ENCODE peak calls at places on chromosomes 13 and 19, in nine cellular contexts. S is stimulated activated CD8-positive, alpha-beta memory T cell treated with anti-CD3 and anti-CD28 coated beads, Interleukin-12 subunit alpha, Interleukin-12 subunit beta, amount 100 ng/mL, for 1 hour; B is adrenal gland; L is skeletal muscle cell; Q is NCI-H1092; J is cardiac fibroblast; I is amygdala; N is NAMALWA; A is spleen. W is an unnamed sample.

GRCh38 chr19:3314962-3315675 is 51.3 kb upstream of the NFIC start:
- DNase-seq in L (no peak), S (no peak), J (no peak), Q (no peak), N (no peak), I (no peak), A (no peak), B (no peak), W (no peak)

GRCh38 chr13:35789335-35790166 is 313.1 kb upstream of the MAB21L1 start:
- DNase-seq in Q (no peak), I (no peak), N (peak; percentile 53), L (no peak), S (no peak), A (no peak), J (peak; percentile 63), B (no peak), W (peak; percentile 79)

GRCh38 chr19:4557971-4558941 is 1.2 kb downstream of the SEMA6B start:
- DNase-seq in N (no peak), S (no peak), L (no peak), B (peak; percentile 51), A (peak; percentile 85), I (no peak), J (peak; percentile 39), Q (no peak), W (no peak)

GRCh38 chr13:109655206-109655600 is 131.2 kb downstream of the IRS2 start:
- DNase-seq in L (peak; percentile 62), N (no peak), Q (no peak), S (no peak), J (peak; percentile 85), I (no peak), A (no peak), B (no peak), W (no peak)

GRCh38 chr13:80881495-80882482 is 540.9 kb upstream of the SPRY2 start:
- DNase-seq in S (no peak), N (no peak), L (peak; percentile 64), B (no peak), I (no peak), A (no peak), J (peak; percentile 15), Q (peak; percentile 6), W (peak; percentile 26)

GRCh38 chr13:39039033-39039432 is 777 bp downstream of the NHLRC3 start:
- DNase-seq in Q (no peak), S (no peak), L (no peak), I (no peak), J (no peak), A (no peak), B (no peak), N (no peak), W (peak; percentile 2)

GRCh38 chr13:113187905-113188595 is 20.4 kb downstream of the PCID2 start:
- DNase-seq in A (no peak), L (no peak), B (no peak), Q (no peak), I (no peak), N (no peak), J (no peak), S (no peak), W (peak; percentile 95)

GRCh38 chr13:36115306-36115705 is 15.9 kb downstream of the DCLK1 start:
- DNase-seq in S (no peak), A (no peak), L (no peak), J (no peak), B (no peak), Q (no peak), N (no peak), I (no peak), W (no peak)

GRCh38 chr19:632228-633067 is 889 bp downstream of the POLRMT start:
- DNase-seq in I (no peak), Q (no peak), J (peak; percentile 67), A (no peak), S (no peak), B (peak; percentile 76), L (peak; percentile 24), N (peak; percentile 71), W (peak; percentile 76)

GRCh38 chr13:82356667-82357066 is 1525.6 kb downstream of the SLITRK1 start:
- DNase-seq in S (no peak), L (no peak), J (peak; percentile 18), B (no peak), I (no peak), Q (no peak), N (no peak), A (no peak), W (peak; percentile 39)

GRCh38 chr19:14433454-14434156 is 499 bp downstream of the PKN1 start:
- DNase-seq in J (no peak), S (no peak), I (no peak), L (no peak), A (peak; percentile 86), B (no peak), Q (peak; percentile 39), N (peak; percentile 59), W (no peak)

GRCh38 chr19:6481541-6482342 is at the start of gene DENND1C:
- DNase-seq in Q (no peak), L (no peak), A (peak; percentile 95), S (peak; percentile 54), N (peak; percentile 68), J (no peak), I (peak; percentile 4), B (peak; percentile 69), W (peak; percentile 32)

GRCh38 chr19:3576696-3577443 is 4.1 kb downstream of the HMG20B start:
- DNase-seq in S (no peak), Q (no peak), N (no peak), B (peak; percentile 72), I (peak; percentile 34), L (peak; percentile 35), J (peak; percentile 79), A (no peak), W (peak; percentile 69)

GRCh38 chr19:42316223-42317211 is 3.4 kb downstream of the TMEM145 start:
- DNase-seq in L (no peak), A (peak; percentile 86), N (no peak), B (no peak), J (no peak), I (peak; percentile 18), Q (no peak), S (no peak), W (peak; percentile 42)

GRCh38 chr13:24215732-24216131 is 55.2 kb downstream of the SPATA13 start:
- DNase-seq in L (peak; percentile 45), S (no peak), I (no peak), A (no peak), Q (no peak), J (peak; percentile 77), B (peak; percentile 78), N (no peak), W (peak; percentile 63)

GRCh38 chr13:111282997-111283396 is 37.4 kb upstream of the TEX29 start:
- DNase-seq in S (no peak), I (no peak), B (no peak), J (no peak), A (no peak), N (no peak), L (no peak), Q (peak; percentile 48), W (no peak)

GRCh38 chr13:112159575-112160547 is 92.9 kb downstream of the SOX1 start:
- DNase-seq in N (no peak), L (no peak), S (no peak), I (no peak), A (no peak), B (no peak), J (no peak), Q (no peak), W (no peak)

GRCh38 chr13:45353895-45354294 is 12.9 kb upstream of the TPT1 start:
- DNase-seq in N (peak; percentile 38), Q (no peak), L (no peak), I (no peak), J (no peak), S (no peak), B (no peak), A (no peak), W (no peak)

GRCh38 chr13:99871249-99871898 is 100.2 kb downstream of the ZIC5 start:
- DNase-seq in A (no peak), L (no peak), S (no peak), I (no peak), Q (peak; percentile 48), J (no peak), N (no peak), B (no peak), W (no peak)

GRCh38 chr13:53191091-53191490 is 162.5 kb downstream of the OLFM4 start:
- DNase-seq in L (no peak), Q (no peak), B (no peak), N (no peak), J (no peak), A (no peak), I (no peak), S (no peak), W (no peak)

GRCh38 chr19:17719730-17720486 is 628 bp downstream of the MAP1S start:
- DNase-seq in B (no peak), J (no peak), S (no peak), N (no peak), L (no peak), Q (no peak), I (peak; percentile 18), A (peak; percentile 85), W (no peak)

GRCh38 chr13:41654800-41655199 is 197.4 kb downstream of the RGCC start:
- DNase-seq in N (peak; percentile 33), L (no peak), S (no peak), J (no peak), B (no peak), I (no peak), A (no peak), Q (no peak), W (no peak)

GRCh38 chr19:44575116-44575700 is 38.2 kb upstream of the IGSF23 start:
- DNase-seq in S (no peak), B (no peak), N (no peak), A (no peak), Q (no peak), I (no peak), J (no peak), L (no peak), W (no peak)

GRCh38 chr19:54434862-54435174 is 14.2 kb upstream of the LENG8 start:
- DNase-seq in S (no peak), A (no peak), Q (no peak), J (no peak), N (no peak), I (no peak), L (no peak), B (peak; percentile 27), W (no peak)

GRCh38 chr13:105969761-105970160 is 565.7 kb downstream of the EFNB2 start:
- DNase-seq in B (no peak), I (no peak), N (no peak), L (no peak), S (no peak), A (no peak), J (no peak), Q (no peak), W (no peak)

GRCh38 chr13:95784161-95784880 is 107.4 kb downstream of the DNAJC3 start:
- DNase-seq in I (no peak), L (peak; percentile 63), N (no peak), J (peak; percentile 91), S (no peak), A (no peak), Q (no peak), B (no peak), W (peak; percentile 62)

GRCh38 chr13:98307392-98307743 is 130.3 kb upstream of the RNF113B start:
- DNase-seq in A (no peak), N (no peak), J (peak; percentile 21), S (no peak), I (no peak), B (no peak), L (no peak), Q (no peak), W (peak; percentile 23)

GRCh38 chr19:27891411-27891810 is 1321.5 kb downstream of the UQCRFS1 start:
- DNase-seq in B (no peak), Q (no peak), S (no peak), I (no peak), L (no peak), J (no peak), A (no peak), N (no peak), W (no peak)

GRCh38 chr19:21691656-21692055 is 75.7 kb downstream of the ZNF100 start:
- DNase-seq in B (no peak), N (no peak), Q (no peak), J (no peak), S (no peak), A (no peak), I (no peak), L (no peak), W (no peak)

GRCh38 chr13:109924376-109924775 is 138.0 kb upstream of the IRS2 start:
- DNase-seq in Q (no peak), N (no peak), L (no peak), B (no peak), A (no peak), I (no peak), J (no peak), S (no peak), W (peak; percentile 17)

GRCh38 chr19:49400034-49400433 is 12.0 kb downstream of the KASH5 start:
- DNase-seq in Q (no peak), B (no peak), N (no peak), S (no peak), J (no peak), I (no peak), L (no peak), A (no peak), W (no peak)

W was measured in choroid plexus epithelial cell.